ENCODE peak calls at places on chromosomes 7 and 10, in four cellular contexts. S is WTC11, I is GM12878, Z is K562. R is an unnamed sample.

GRCh38 chr10:132663666-132664365 is 122.1 kb downstream of the NKX6-2 start:
- DNase-seq in S (no peak), Z (no peak), I (no peak), R (no peak)

GRCh38 chr7:123155571-123155970 is 44.2 kb downstream of the SLC13A1 start:
- DNase-seq in I (no peak), S (no peak), Z (no peak), R (no peak)

GRCh38 chr7:101245147-101245668 is 327 bp upstream of the FIS1 start:
- DNase-seq in I (no peak), S (no peak), Z (no peak), R (no peak)

GRCh38 chr10:60537697-60538096 is 148.0 kb upstream of the ANK3 start:
- DNase-seq in I (no peak), Z (no peak), S (no peak), R (no peak)

GRCh38 chr7:665251-665650 is 61.2 kb upstream of the DNAAF5 start:
- DNase-seq in I (no peak), S (peak; percentile 60), Z (no peak), R (peak; percentile 55)

GRCh38 chr7:44057181-44057848 is 8.1 kb downstream of the PGAM2 start:
- DNase-seq in Z (no peak), I (no peak), S (no peak), R (no peak)

GRCh38 chr7:46710927-46711326 is 789.9 kb upstream of the IGFBP3 start:
- DNase-seq in I (no peak), S (no peak), Z (no peak), R (no peak)

GRCh38 chr10:43287056-43288007 is 20.5 kb upstream of the RASGEF1A start:
- DNase-seq in I (peak; percentile 27), Z (peak; percentile 59), S (no peak), R (no peak)

GRCh38 chr10:21516270-21517131 is 9.0 kb downstream of the SKIDA1 start:
- DNase-seq in I (no peak), S (peak; percentile 69), Z (peak; percentile 73), R (peak; percentile 67)

DNA sequence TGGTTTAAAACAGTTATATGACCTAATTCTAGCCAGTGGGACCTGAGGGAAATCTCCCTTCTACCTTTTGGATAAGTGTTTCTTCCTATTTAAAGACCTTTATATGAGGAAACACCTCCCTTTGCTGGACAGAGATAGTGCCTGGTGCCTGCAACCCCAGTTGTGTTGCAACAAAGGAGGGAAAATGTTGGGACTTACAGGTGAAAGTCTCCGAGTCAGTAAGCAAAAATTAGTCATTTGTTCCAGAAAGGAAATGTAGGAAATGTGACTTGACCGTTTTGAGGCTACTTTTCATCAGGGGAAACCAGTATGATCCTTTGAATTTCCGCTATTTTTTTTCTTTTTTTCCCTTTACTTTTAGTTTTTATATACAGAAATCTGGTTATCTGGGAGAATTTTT is 165.5 kb downstream of the DKK1 start:
- DNase-seq in Z (no peak), I (no peak), S (no peak), R (no peak)
- TF ChIP-seq USF1 in Z (no peak), I (no peak), S (no peak), R (no peak)

GRCh38 chr10:35765039-35765662 is 123.1 kb upstream of the FZD8 start:
- DNase-seq in I (no peak), Z (peak; percentile 12), S (peak; percentile 39), R (no peak)
- TF ChIP-seq USF1 in I (no peak), Z (no peak), S (no peak), R (no peak)

GRCh38 chr7:43037531-43037930 is 74.9 kb upstream of the HECW1 start:
- DNase-seq in S (no peak), Z (no peak), I (no peak), R (no peak)

GRCh38 chr7:43038229-43038628 is 74.2 kb upstream of the HECW1 start:
- DNase-seq in Z (no peak), S (no peak), I (no peak), R (no peak)

GRCh38 chr7:43034535-43035002 is 77.9 kb upstream of the HECW1 start:
- DNase-seq in Z (peak; percentile 90), S (no peak), I (no peak), R (no peak)

GRCh38 chr7:43028106-43028505 is 84.3 kb upstream of the HECW1 start:
- DNase-seq in I (no peak), Z (no peak), S (no peak), R (no peak)

DNA sequence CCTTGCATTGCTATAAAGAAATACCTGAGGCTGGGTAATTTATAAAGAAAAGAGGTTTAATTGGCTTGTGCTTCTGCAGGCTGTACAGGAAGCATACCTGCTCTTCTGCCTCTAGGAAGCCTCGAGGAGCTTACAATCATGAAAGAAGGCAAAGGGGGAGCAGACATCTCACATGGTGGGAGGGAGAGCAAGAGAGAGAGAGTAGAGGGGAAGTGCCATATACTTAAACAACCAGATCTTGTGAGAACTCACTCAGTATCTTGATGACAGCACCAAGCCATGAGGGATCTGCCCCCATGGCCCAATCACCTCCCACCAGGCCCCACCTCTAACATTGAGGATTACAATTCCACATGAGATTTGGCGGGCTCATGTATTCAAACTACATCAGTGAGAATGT is 79.1 kb upstream of the HECW1 start:
- DNase-seq in S (no peak), I (no peak), Z (peak; percentile 40), R (no peak)
- TF ChIP-seq USF1 in S (no peak), I (no peak), Z (no peak), R (no peak)

DNA sequence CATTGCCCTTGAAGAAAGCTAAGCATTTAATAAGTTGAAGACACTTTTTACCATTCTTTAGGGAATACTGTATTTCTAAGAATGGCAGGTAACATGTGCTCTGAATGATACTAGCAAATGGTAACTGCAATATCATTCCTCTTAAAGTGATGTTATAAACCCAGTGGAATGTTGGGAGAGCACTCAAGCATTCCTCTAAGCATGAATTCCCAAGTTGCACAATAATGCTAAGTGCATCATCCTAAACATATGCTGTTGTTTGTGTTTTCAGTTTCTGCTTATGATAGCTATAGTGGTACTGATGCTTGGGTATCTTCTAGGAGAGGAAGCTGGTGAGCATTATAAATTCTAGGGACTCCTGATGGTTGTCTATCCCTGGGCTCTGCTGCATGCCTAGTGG is 673.9 kb downstream of the PHTF2 start:
- DNase-seq in Z (no peak), I (no peak), S (no peak), R (no peak)
- TF ChIP-seq USF1 in Z (no peak), I (no peak), S (no peak), R (no peak)

DNA sequence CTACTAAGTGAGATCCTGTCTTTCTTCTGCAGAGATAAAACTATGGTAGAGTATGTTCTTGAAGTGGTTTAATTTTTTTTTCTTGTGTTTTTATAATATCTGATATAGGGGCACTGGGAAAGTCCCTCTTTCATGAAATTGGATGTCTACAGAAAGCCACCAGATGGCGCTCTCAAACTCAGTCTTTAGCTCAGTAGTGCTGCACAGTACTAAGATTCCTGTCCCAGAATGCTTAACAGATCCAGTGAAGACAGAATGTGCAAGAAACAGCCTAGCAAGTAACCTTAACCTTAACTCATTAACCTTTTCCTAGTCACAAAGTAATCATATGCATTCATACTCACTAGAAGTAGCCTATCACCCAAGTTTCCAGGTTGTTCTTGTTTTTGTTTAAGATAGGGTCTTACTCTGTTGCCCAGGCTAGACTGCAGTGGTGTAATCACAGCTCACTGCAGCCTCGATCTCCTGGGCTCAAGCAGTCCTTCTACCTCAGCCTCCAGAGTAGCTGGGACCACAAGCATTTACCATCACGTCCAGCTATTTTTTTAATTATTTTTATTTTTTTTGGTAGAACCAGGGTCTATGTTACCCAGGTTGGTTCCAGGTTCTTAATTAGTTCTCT is 56.7 kb downstream of the IDE start:
- DNase-seq in S (peak; percentile 54), Z (peak; percentile 78), I (peak; percentile 38), R (peak; percentile 61)
- TF ChIP-seq USF1 in S (no peak), Z (no peak), I (no peak), R (no peak)

R was measured in SK-N-SH.